ENCODE peak calls at places on chromosomes 4 and X, in five cellular contexts. Y is IMR-90, B is mesendoderm, I is H1, R is mesenchymal stem cell. V is an unnamed sample. For H3K36me3, the result is how much of the 10 kb centered on the place peaks cover.

GRCh38 chr4:147518086-147518485 is 37.2 kb downstream of the EDNRA start:
- DNase-seq in B (no peak), R (no peak), I (no peak), Y (no peak), V (no peak)

GRCh38 chr4:176538217-176538925 is 218.6 kb downstream of the SPCS3 start:
- DNase-seq in I (no peak), Y (peak), R (peak), B (no peak), V (no peak)

GRCh38 chr4:125314676-125315570 is at the start of gene FAT4:
- DNase-seq in R (peak), Y (peak), B (peak), I (peak), V (peak)

GRCh38 chr4:52685316-52685715 is 26.2 kb upstream of the USP46 start:
- DNase-seq in Y (no peak), I (no peak), B (no peak), R (no peak), V (no peak)

GRCh38 chr4:162959056-162959455 is 207.6 kb downstream of the NAF1 start:
- DNase-seq in R (no peak), B (peak), Y (no peak), I (peak), V (no peak)

GRCh38 chr4:25113915-25114904 is 46.0 kb downstream of the SEPSECS start:
- DNase-seq in B (no peak), Y (peak), I (no peak), R (peak), V (no peak)

GRCh38 chr4:152534541-152535231 is 1.2 kb downstream of the FBXW7 start:
- DNase-seq in I (peak), Y (no peak), B (peak), R (peak), V (no peak)

GRCh38 chr4:65416875-65417274 is 253.4 kb downstream of the EPHA5 start:
- DNase-seq in B (peak), I (no peak), R (no peak), Y (no peak), V (no peak)

GRCh38 chrX:23554304-23554703 is 113.0 kb upstream of the PRDX4 start:
- DNase-seq in B (peak), I (no peak), R (peak), Y (peak), V (peak)

GRCh38 chr4:184812651-184813181 is 13.1 kb downstream of the ACSL1 start:
- DNase-seq in B (no peak), Y (peak), I (no peak), R (peak), V (no peak)

GRCh38 chr4:80268081-80268823 is 1.8 kb downstream of the FGF5 start:
- DNase-seq in R (peak), Y (peak), B (peak), I (peak), V (no peak)

GRCh38 chrX:110665636-110666035 is 130.0 kb downstream of the CHRDL1 start:
- DNase-seq in B (peak), I (peak), Y (peak), R (peak), V (no peak)

GRCh38 chr4:8304827-8305695 is 35.5 kb downstream of the HTRA3 start:
- DNase-seq in R (no peak), B (no peak), I (peak), Y (no peak), V (no peak)
- H3K36me3 ChIP-seq in R (under half), B (under half), I (under half), Y (under half), V (under half)

DNA sequence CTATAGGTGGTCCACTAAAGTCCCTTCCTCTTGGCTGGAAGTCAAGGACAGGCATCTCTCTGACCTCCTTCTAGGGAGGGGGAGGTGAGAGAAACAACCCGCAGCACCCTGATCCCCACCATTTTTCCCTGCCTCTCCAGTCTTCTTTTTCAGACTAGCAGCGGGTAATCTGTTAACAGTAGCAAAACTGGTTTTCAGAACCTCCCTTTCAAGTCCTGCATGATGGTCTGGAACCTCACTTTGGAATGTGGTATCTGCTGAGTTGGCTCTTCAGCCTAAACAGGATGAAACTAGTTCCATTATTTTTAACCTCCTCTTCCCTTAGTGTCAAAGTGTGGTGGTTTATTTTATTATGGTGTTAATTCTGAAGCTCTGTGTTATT is 196.0 kb downstream of the NWD2 start:
- DNase-seq in I (no peak), B (no peak), Y (no peak), R (no peak), V (no peak)
- H4K8ac ChIP-seq in I (no peak), B (no peak), Y (no peak), R (no peak), V (no peak)

DNA sequence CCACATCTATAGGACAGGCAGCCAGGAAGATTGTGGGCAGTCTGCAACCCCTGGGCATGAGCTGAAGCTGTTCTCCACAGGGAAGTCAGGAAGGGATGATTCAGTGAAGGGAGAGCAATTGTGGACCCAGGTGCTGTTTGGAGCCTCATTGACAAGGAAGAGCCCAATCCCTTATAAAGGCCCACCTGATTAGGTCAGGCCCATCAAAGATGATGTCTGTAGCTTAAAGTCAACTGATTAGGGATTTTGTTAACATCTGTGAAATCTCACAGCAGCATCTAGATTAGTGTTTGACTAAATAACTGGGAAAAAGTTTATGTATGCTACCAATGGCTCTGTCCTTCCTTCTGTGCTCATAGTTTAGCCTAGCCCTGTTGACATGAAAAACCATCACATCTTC is 127.5 kb downstream of the FRAS1 start:
- DNase-seq in I (no peak), B (no peak), Y (no peak), R (no peak), V (no peak)
- H3K36me3 ChIP-seq in I (under half), B (under half), Y (under half), R (under half), V (under half)

DNA sequence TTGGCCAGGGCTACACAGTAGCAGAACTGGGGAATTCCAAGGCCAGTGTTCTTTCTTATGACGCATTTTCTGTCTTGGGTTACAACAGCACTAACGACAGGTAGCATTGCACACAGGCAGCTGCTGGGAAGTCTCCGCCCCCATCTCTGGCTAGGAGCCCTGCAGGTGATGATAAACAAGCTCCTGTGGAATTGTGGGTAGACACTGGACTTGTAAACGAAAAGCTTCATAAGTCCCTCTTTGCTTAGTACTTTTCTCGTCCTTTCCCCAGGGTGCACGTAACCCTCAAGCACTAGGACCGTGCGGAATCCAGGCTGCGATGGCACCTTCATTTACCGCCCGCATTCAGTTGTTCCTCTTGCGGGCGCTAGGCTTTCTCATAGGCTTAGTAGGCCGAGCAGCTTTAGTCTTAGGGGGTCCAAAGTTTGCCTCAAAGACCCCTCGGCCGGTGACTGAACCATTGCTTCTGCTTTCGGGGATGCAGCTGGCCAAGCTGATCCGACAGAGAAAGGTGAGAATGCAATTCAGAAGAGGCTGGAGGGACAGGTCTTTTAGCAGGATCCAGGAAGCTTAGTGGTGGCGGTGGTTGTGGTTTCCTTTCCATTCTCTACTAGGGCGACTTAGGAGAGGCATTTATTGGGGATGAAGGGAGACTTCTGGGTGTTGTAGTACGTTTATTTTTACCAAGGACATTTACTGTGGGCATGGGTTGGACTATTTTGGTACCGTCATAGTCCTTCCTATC is at the start of gene FAAH2:
- DNase-seq in B (peak), Y (no peak), I (peak), R (no peak), V (no peak)
- H4K8ac ChIP-seq in B (no peak), Y (no peak), I (peak), R (no peak), V (no peak)

GRCh38 chr4:99067617-99068016 is 21.0 kb downstream of the ADH5 start:
- DNase-seq in Y (no peak), I (no peak), R (no peak), B (no peak), V (no peak)

GRCh38 chr4:99076292-99076976 is 12.2 kb downstream of the ADH5 start:
- DNase-seq in R (no peak), I (no peak), B (no peak), Y (no peak), V (no peak)

GRCh38 chr4:99074816-99075215 is 13.8 kb downstream of the ADH5 start:
- DNase-seq in I (no peak), B (no peak), R (no peak), Y (no peak), V (no peak)

GRCh38 chr4:99071159-99071558 is 17.4 kb downstream of the ADH5 start:
- DNase-seq in B (no peak), Y (no peak), R (no peak), I (no peak), V (no peak)
- H3K36me3 ChIP-seq in B (under half), Y (under half), R (half or more), I (half or more), V (half or more)